ENCODE peak calls at places on chromosomes 2 and 18, in seven cellular contexts. A is AG08395; X is epithelial cell of proximal tubule; U is NCI-H1092 treated with DMSO at 0.1 percent for 48 hours; S is NCI-H82; D is activated CD4-positive, alpha-beta T cell treated with anti-CD3 and anti-CD28 coated beads, Interleukin-2, amount 50 U/mL, for 1 hour; K is NCI-H2029 treated with DMSO at 0.1 percent for 48 hours. B is an unnamed sample.

GRCh38 chr2:146041291-146041868 is 1521.5 kb upstream of the ZEB2 start:
- DNase-seq in A (no peak), X (no peak), U (no peak), S (peak), D (no peak), K (no peak), B (no peak)

GRCh38 chr18:36758623-36759022 is 70.2 kb downstream of the TPGS2 start:
- DNase-seq in A (peak), X (no peak), U (no peak), S (no peak), D (no peak), K (no peak), B (no peak)

GRCh38 chr2:129762386-129763189 is 216.9 kb upstream of the RAB6C start:
- DNase-seq in A (no peak), X (no peak), U (no peak), S (no peak), D (no peak), K (no peak), B (no peak)

GRCh38 chr2:99624682-99625081 is 134.9 kb upstream of the REV1 start:
- DNase-seq in A (no peak), X (no peak), U (peak), S (no peak), D (no peak), K (no peak), B (no peak)

GRCh38 chr2:96549967-96550786 is 13.6 kb downstream of the ARID5A start:
- DNase-seq in A (no peak), X (no peak), U (no peak), S (peak), D (no peak), K (peak), B (peak)

GRCh38 chr18:62878305-62878704 is 163.0 kb downstream of the PHLPP1 start:
- DNase-seq in A (peak), X (no peak), U (no peak), S (no peak), D (no peak), K (no peak), B (no peak)

GRCh38 chr2:175871331-175871730 is 130.7 kb downstream of the LNPK start:
- DNase-seq in A (peak), X (no peak), U (no peak), S (no peak), D (no peak), K (no peak), B (no peak)

GRCh38 chr2:158772306-158773078 is 22.6 kb upstream of the DAPL1 start:
- DNase-seq in A (peak), X (no peak), U (peak), S (no peak), D (no peak), K (no peak), B (no peak)

GRCh38 chr2:15799432-15799827 is 140.9 kb upstream of the MYCN start:
- DNase-seq in A (no peak), X (no peak), U (no peak), S (no peak), D (no peak), K (no peak), B (no peak)

GRCh38 chr2:23453936-23454460 is 69.0 kb downstream of the KLHL29 start:
- DNase-seq in A (no peak), X (no peak), U (no peak), S (peak), D (no peak), K (no peak), B (no peak)

GRCh38 chr2:15145046-15145817 is 415.9 kb downstream of the NBAS start:
- DNase-seq in A (no peak), X (no peak), U (no peak), S (peak), D (no peak), K (no peak), B (no peak)

B was measured in ascending aorta.